ENCODE peak calls at places on chromosomes 12 and 14, in nine cellular contexts. S is glutamatergic neuron; P is RWPE1; Q is endodermal cell; B is astrocyte of the spinal cord; A is CD4-positive, alpha-beta T cell; H is left ventricle myocardium inferior; D is nephron progenitor cell; C is colonic mucosa. R is an unnamed sample.

GRCh38 chr12:124510301-124510970 is 57.0 kb downstream of the NCOR2 start:
- DNase-seq in S (no peak), H (no peak), C (peak), D (no peak), P (no peak), Q (peak), A (no peak), B (no peak), R (no peak)

GRCh38 chr14:93733646-93734045 is 54.6 kb downstream of the PRIMA1 start:
- DNase-seq in S (no peak), H (no peak), C (no peak), B (no peak), P (no peak), A (no peak), Q (no peak), D (no peak), R (no peak)

GRCh38 chr12:93137656-93138612 is 208.8 kb upstream of the EEA1 start:
- DNase-seq in C (no peak), S (no peak), H (no peak), A (no peak), D (no peak), Q (no peak), P (peak), B (peak), R (no peak)

GRCh38 chr12:53550595-53550994 is 43.3 kb upstream of the NPFF start:
- DNase-seq in H (no peak), A (no peak), C (no peak), S (no peak), B (peak), Q (no peak), D (no peak), P (peak), R (no peak)

GRCh38 chr12:132602578-132603239 is 7.7 kb downstream of the LRCOL1 start:
- DNase-seq in A (no peak), D (peak), H (no peak), Q (peak), S (no peak), C (peak), P (no peak), B (no peak), R (no peak)

GRCh38 chr14:94548999-94549985 is 11.9 kb upstream of the SERPINA4 start:
- DNase-seq in D (peak), Q (peak), A (peak), P (peak), S (peak), H (peak), B (peak), C (peak), R (peak)

GRCh38 chr12:80445083-80445482 is 1.0 kb downstream of the PTPRQ start:
- DNase-seq in P (no peak), S (no peak), A (no peak), H (no peak), D (no peak), B (peak), Q (no peak), C (no peak), R (no peak)

GRCh38 chr12:98744692-98745091 is 99.6 kb downstream of the APAF1 start:
- DNase-seq in P (no peak), D (no peak), A (peak), Q (no peak), S (no peak), B (no peak), C (no peak), H (no peak), R (no peak)

GRCh38 chr12:24960222-24960855 is 11.4 kb upstream of the BCAT1 start:
- DNase-seq in H (no peak), S (peak), Q (peak), B (peak), C (no peak), D (peak), A (no peak), P (peak), R (peak)

GRCh38 chr14:90757452-90757851 is 58.8 kb downstream of the TTC7B start:
- DNase-seq in D (no peak), B (no peak), C (no peak), H (no peak), S (no peak), Q (no peak), A (no peak), P (no peak), R (no peak)

GRCh38 chr14:104398656-104399055 is 180.9 kb upstream of the C14orf180 start:
- DNase-seq in C (no peak), B (no peak), Q (no peak), P (no peak), D (no peak), A (no peak), S (no peak), H (no peak), R (no peak)

GRCh38 chr12:132236930-132237771 is 92.2 kb downstream of the GALNT9 start:
- DNase-seq in P (no peak), S (no peak), Q (no peak), A (no peak), H (no peak), C (no peak), D (no peak), B (no peak), R (no peak)

GRCh38 chr12:124681779-124682391 is 114.5 kb upstream of the NCOR2 start:
- DNase-seq in B (peak), P (no peak), C (peak), Q (peak), D (no peak), S (peak), A (no peak), H (peak), R (no peak)

GRCh38 chr14:73452341-73453191 is 5.8 kb downstream of the NUMB start:
- DNase-seq in H (no peak), S (no peak), C (no peak), P (peak), D (no peak), B (peak), A (no peak), Q (no peak), R (no peak)

GRCh38 chr12:6608592-6609311 is 1.6 kb upstream of the CHD4 start:
- DNase-seq in H (peak), Q (peak), C (no peak), S (peak), A (no peak), B (peak), P (no peak), D (no peak), R (no peak)

GRCh38 chr12:76117067-76117691 is 32.7 kb upstream of the NAP1L1 start:
- DNase-seq in S (no peak), D (no peak), A (no peak), Q (peak), P (no peak), B (no peak), H (no peak), C (no peak), R (no peak)
- TF ChIP-seq CTCF in S (no peak), D (no peak), A (no peak), Q (peak), P (no peak), B (no peak), H (no peak), C (no peak), R (no peak)

DNA sequence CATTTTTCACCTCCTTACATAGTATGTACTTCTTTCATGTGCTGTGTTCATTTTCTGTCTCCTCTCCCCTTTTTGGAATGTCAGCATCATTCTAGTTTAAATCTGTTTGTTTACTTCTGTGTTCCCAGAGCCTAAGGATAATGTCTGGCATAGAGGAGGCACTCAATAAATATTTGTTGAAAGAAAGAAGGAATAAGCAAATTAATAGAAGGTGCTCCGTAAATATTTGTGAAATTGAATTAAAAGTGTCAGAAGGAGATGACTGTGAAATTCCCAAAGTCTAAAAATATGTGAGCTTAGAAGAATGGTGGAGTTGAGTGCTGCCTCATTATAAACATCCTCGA is 3.3 kb upstream of the CDKN1B start:
- DNase-seq in C (no peak), H (no peak), A (no peak), B (no peak), Q (no peak), S (no peak), P (no peak), D (no peak), R (no peak)
- TF ChIP-seq CTCF in C (no peak), H (no peak), A (no peak), B (no peak), Q (no peak), S (no peak), P (no peak), D (no peak), R (no peak)

GRCh38 chr14:75067212-75067611 is 2.2 kb upstream of the ZC2HC1C start:
- DNase-seq in S (no peak), C (no peak), P (no peak), Q (no peak), B (no peak), H (no peak), D (no peak), A (no peak), R (no peak)

GRCh38 chr14:75063013-75063412 is 811 bp downstream of the ACYP1 start:
- DNase-seq in P (no peak), H (no peak), Q (no peak), A (no peak), C (no peak), S (no peak), B (no peak), D (no peak), R (no peak)

GRCh38 chr14:75064205-75064567 is 362 bp upstream of the ACYP1 start:
- DNase-seq in D (no peak), S (no peak), Q (no peak), H (no peak), C (no peak), P (no peak), B (no peak), A (no peak), R (no peak)

GRCh38 chr14:75060420-75060819 is 3.4 kb downstream of the ACYP1 start:
- DNase-seq in B (no peak), C (no peak), D (no peak), S (no peak), P (no peak), H (no peak), A (no peak), Q (no peak), R (no peak)

DNA sequence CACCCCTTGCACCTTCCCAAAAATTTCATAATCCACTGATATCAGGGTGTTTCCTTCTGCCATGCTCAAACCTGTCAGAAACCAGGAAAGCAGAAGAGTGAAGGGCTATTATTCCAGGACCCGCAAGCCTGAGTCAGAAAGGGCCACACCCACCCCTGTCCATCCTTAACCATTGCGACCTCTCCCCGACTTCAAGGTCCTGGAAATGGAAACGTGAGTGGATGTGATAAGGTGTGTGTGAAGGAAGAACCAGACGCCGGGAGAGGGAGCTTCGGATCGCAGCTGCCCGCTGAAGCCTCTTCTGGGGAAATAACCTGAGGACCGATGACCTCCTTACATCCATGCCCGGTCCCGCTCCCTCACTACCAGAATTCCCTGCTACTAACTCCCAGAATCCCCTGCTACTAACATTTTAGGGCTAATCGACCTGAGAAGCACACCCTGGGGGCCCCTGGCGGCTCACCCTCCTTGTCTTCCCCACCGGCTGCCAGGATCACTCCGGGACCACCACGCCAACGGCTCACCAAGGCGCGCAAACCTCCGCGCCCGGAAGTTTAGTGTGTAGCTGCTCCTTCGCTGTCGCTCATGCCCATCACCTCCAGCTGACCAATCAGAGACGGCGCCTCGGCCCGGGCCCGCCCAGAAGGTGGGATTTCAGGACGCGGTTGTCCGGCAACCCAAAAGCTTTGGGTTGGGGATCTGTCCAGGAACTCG is at the start of gene ACYP1:
- DNase-seq in B (peak), A (peak), C (peak), Q (peak), S (peak), H (peak), P (peak), D (peak), R (peak)
- TF ChIP-seq CTCF in B (no peak), A (no peak), C (no peak), Q (peak), S (no peak), H (no peak), P (no peak), D (no peak), R (no peak)

GRCh38 chr14:29410581-29410980 is 517.1 kb downstream of the PRKD1 start:
- DNase-seq in H (no peak), P (no peak), B (no peak), D (no peak), C (no peak), S (no peak), Q (no peak), A (no peak), R (no peak)
- TF ChIP-seq CTCF in H (no peak), P (no peak), B (no peak), D (no peak), C (no peak), S (no peak), Q (no peak), A (no peak), R (no peak)

DNA sequence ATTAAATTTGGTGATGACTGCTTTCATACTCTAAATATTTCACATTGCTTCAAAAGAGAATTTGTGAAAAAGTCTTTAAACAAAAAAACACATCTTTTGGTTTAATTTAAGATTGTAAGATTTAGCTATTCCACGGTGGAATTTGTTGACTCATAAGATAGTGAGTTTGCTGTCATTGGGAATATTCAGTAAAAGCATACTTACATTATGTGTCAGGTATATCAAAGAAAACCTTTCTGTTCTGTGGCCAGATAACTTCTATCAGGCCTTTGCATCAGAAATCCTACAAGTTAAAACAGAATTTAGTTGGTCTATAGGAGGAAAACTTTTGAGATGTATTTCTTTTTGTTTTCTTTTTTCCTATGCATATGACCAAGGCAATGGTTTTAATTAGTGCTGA is 148.8 kb upstream of the E2F7 start:
- DNase-seq in S (no peak), A (no peak), B (peak), P (no peak), Q (no peak), C (no peak), D (no peak), H (no peak), R (no peak)
- TF ChIP-seq CTCF in S (no peak), A (no peak), B (no peak), P (no peak), Q (no peak), C (no peak), D (no peak), H (no peak), R (no peak)

R was measured in endothelial cell.